ENCODE peak calls at places on chromosomes 16 and 17, in five cellular contexts. C is natural killer cell, S is glutamatergic neuron, I is esophagus squamous epithelium, D is GM10248. W is an unnamed sample.

GRCh38 chr16:89934611-89935553 is 11.7 kb downstream of the TUBB3 start:
- DNase-seq in I (no peak), S (no peak), D (no peak), C (no peak), W (no peak)

GRCh38 chr16:1108299-1109252 is 12.5 kb upstream of the C1QTNF8 start:
- DNase-seq in I (no peak), D (no peak), C (no peak), S (peak; percentile 77), W (no peak)

GRCh38 chr16:57617604-57618111 is 10.8 kb upstream of the ADGRG1 start:
- DNase-seq in C (no peak), I (no peak), S (no peak), D (no peak), W (no peak)

GRCh38 chr17:20213429-20213828 is 204.3 kb downstream of the SPECC1 start:
- DNase-seq in C (no peak), I (no peak), D (no peak), S (no peak), W (no peak)

GRCh38 chr17:35447494-35447893 is 1.1 kb downstream of the SLFN13 start:
- DNase-seq in C (no peak), I (no peak), D (no peak), S (peak; percentile 40), W (no peak)

GRCh38 chr16:65808735-65809134 is 557.8 kb upstream of the CDH5 start:
- DNase-seq in S (no peak), C (no peak), D (no peak), I (no peak), W (no peak)

GRCh38 chr17:47694018-47694817 is at the start of gene TBKBP1:
- DNase-seq in I (no peak), S (peak; percentile 89), D (peak; percentile 54), C (no peak), W (peak; percentile 57)

GRCh38 chr16:68079616-68080344 is 5.4 kb upstream of the NFATC3 start:
- DNase-seq in D (peak; percentile 63), C (peak; percentile 58), I (no peak), S (no peak), W (peak; percentile 44)

GRCh38 chr16:59632266-59632855 is 898.2 kb upstream of the GOT2 start:
- DNase-seq in S (no peak), D (no peak), C (no peak), I (no peak), W (no peak)

GRCh38 chr17:30556374-30557332 is 79.4 kb downstream of the GOSR1 start:
- DNase-seq in C (no peak), S (no peak), I (no peak), D (no peak), W (no peak)

GRCh38 chr16:51542856-51543510 is 391.9 kb upstream of the SALL1 start:
- DNase-seq in S (peak; percentile 47), I (no peak), D (no peak), C (no peak), W (no peak)

GRCh38 chr16:67404740-67405226 is 11.5 kb upstream of the TPPP3 start:
- DNase-seq in S (no peak), D (no peak), C (no peak), I (no peak), W (no peak)

GRCh38 chr17:76626442-76626841 is 17.1 kb downstream of the ST6GALNAC1 start:
- DNase-seq in D (no peak), C (no peak), S (no peak), I (no peak), W (no peak)
- TF ChIP-seq CTCF in D (no peak), C (no peak), S (no peak), I (no peak), W (no peak)

DNA sequence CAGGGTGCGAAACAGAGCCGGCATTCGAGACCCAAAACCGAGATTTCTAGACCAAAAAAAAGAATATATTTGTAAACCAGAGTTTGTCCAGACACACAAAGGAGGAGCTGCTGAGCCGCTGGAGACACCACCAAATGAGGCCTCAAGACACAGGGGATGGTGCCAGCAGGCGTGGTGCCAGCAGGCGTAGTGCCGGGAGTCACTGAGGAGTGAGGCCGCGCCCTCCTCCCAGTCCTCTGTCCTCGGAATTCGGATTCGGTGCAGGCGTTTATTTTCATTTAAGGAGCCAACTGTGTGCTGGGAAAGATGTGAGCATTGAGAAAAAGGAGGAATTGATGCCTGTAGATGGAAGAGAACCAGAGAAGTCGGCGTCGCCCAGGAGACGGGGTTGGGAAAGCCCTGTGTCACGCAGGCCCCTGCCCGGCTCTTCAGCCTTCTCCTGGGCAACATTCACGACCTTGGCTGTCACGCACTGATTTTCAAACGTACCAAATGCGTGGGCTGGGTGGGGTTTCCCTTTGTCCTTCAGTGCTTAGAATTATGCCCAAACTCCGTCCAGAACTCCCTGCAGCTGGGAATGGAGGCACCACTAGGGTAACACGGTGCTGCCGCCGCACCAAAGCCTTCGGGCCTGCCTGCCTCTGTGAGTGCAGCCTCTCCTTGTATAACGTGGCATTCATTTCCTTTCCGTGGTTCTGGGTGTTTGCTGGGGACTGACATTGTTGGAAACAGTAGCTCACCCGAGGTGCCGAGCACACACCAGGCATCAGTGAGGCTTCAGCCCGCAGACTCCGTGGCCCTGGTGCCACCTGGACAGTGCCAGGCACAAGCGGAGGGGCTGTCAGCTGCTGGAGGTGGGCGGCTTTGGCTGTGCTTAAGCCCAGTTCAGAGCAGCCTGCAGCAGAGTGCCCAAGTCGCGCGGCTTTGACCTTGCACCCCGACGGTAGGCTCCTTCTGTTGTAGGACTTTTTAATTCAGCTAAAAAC is 49.0 kb upstream of the CHMP6 start:
- DNase-seq in I (peak; percentile 17), C (no peak), D (no peak), S (peak; percentile 12), W (no peak)
- TF ChIP-seq CTCF in I (no peak), C (no peak), D (no peak), S (no peak), W (no peak)

GRCh38 chr17:65530985-65531507 is 30.4 kb downstream of the AXIN2 start:
- DNase-seq in C (no peak), I (no peak), D (no peak), S (peak; percentile 68), W (no peak)

GRCh38 chr17:65533056-65533745 is 28.2 kb downstream of the AXIN2 start:
- DNase-seq in D (no peak), S (no peak), I (no peak), C (no peak), W (no peak)

GRCh38 chr17:65532491-65532890 is 29.0 kb downstream of the AXIN2 start:
- DNase-seq in C (no peak), S (no peak), D (no peak), I (no peak), W (no peak)

GRCh38 chr17:65530158-65530984 is 31.1 kb downstream of the AXIN2 start:
- DNase-seq in C (no peak), I (no peak), D (no peak), S (no peak), W (no peak)

GRCh38 chr17:65531508-65532431 is 29.7 kb downstream of the AXIN2 start:
- DNase-seq in C (no peak), S (no peak), I (no peak), D (no peak), W (no peak)
- TF ChIP-seq CTCF in C (no peak), S (peak; percentile 70), I (peak; percentile 26), D (no peak), W (no peak)

DNA sequence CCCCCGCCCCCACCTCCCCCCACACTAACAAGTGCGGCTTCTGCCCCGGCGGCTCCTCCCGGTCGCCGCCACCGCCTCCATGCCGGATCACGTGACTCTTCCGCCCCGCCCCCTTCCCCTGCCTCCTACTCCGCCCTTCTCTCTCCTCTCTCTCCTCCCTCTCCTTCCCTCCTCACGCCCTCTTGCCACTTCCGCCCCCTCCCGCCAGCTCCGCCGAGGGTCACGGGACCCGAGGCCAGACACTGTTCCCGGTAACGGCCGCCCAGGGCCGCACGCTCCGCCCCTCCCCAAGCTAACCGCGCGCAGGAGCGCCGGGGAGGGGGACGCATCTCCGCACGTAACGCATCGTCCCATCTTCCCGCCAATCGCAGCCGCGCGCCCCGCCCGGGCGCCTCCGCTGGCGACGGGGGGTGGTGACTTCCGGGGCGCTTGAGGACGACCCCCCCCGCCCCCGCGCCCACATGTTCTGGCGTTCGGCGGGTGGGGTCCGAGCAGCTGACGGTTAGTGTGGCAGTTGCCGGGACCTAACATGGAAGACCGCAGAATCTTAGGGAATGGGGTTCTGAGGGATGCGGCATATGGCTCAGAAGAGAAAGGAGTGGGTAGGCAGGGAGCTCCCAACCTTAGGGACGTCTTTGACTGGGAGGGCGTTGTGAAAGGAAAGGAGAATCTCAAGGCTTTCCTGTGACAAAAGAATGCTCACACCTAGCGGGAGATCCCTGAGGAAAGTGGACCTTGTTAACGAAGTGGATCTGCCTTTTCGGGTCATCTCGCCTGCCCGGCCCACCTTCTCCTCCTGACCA is at the start of gene USP32:
- DNase-seq in D (peak; percentile 95), C (peak; percentile 93), S (peak; percentile 99), I (peak; percentile 94), W (peak; percentile 94)
- TF ChIP-seq CTCF in D (no peak), C (peak; percentile 22), S (no peak), I (peak; percentile 19), W (no peak)

GRCh38 chr16:56399492-56399891 is 25.9 kb downstream of the AMFR start:
- DNase-seq in D (no peak), S (no peak), I (no peak), C (no peak), W (no peak)

GRCh38 chr16:56400458-56400857 is 24.9 kb downstream of the AMFR start:
- DNase-seq in I (no peak), C (no peak), D (no peak), S (no peak), W (no peak)

GRCh38 chr16:56405977-56406376 is 19.4 kb downstream of the AMFR start:
- DNase-seq in C (no peak), I (no peak), D (no peak), S (no peak), W (no peak)

GRCh38 chr16:56399047-56399446 is 26.3 kb downstream of the AMFR start:
- DNase-seq in I (no peak), C (no peak), D (no peak), S (no peak), W (no peak)

DNA sequence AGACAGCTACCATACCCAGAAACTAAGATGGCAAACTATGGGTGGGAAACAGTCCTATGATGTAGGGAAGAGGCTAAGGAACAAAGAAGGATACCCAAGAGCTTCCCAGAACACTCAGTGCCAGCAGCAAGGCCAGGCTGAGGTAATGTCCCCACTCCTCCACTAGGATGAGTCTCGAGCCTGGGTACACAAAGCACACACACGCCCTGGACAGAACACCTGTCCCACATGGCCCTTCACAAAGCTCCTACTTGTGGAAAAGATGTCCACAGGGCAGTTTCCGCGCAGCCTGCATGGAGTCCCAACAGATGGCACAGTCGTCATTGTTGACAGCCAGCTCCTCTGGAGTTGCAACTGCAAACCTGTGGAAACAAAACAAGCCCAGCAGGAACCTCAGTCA is 23.9 kb downstream of the AMFR start:
- DNase-seq in I (no peak), C (no peak), S (peak; percentile 41), D (peak; percentile 27), W (no peak)
- TF ChIP-seq CTCF in I (peak; percentile 17), C (no peak), S (peak; percentile 49), D (no peak), W (no peak)

GRCh38 chr17:39193346-39193745 is 4.1 kb downstream of the CACNB1 start:
- DNase-seq in I (no peak), C (no peak), D (no peak), S (no peak), W (no peak)

GRCh38 chr17:39194985-39195524 is 2.4 kb downstream of the CACNB1 start:
- DNase-seq in S (no peak), I (no peak), C (no peak), D (no peak), W (no peak)

GRCh38 chr17:39192901-39193300 is 4.6 kb downstream of the CACNB1 start:
- DNase-seq in S (no peak), I (no peak), D (no peak), C (no peak), W (no peak)

GRCh38 chr17:39194089-39194984 is 3.1 kb downstream of the CACNB1 start:
- DNase-seq in D (no peak), I (no peak), S (peak; percentile 78), C (no peak), W (no peak)

GRCh38 chr17:39191750-39192510 is 5.5 kb downstream of the CACNB1 start:
- DNase-seq in D (no peak), C (no peak), S (no peak), I (no peak), W (no peak)
- TF ChIP-seq CTCF in D (no peak), C (no peak), S (no peak), I (no peak), W (no peak)